ENCODE peak calls at places on chromosome 12, in ten cellular contexts. One of them, this sample, is unnamed.

GRCh38 chr12:28033538-28033915 is 61.0 kb upstream of the PTHLH start:
- DNase-seq in ACHN: no peak
- DNase-seq in dorsolateral prefrontal cortex: no peak
- DNase-seq in GM19239: no peak
- DNase-seq in activated T-cell treated with anti-CD3 and anti-CD28 coated beads for 48 hours: no peak
- DNase-seq in AG08395: no peak
- DNase-seq in stimulated activated CD4-positive, alpha-beta T cell treated with anti-CD3 and anti-CD28 coated beads, Interleukin-12 subunit alpha, Interleukin-12 subunit beta, amount 100 ng/mL, for 48 hours: no peak
- DNase-seq in midbrain: no peak
- DNase-seq in stimulated activated CD8-positive, alpha-beta memory T cell treated with anti-CD3 and anti-CD28 coated beads, Interleukin-7, amount 100 ng/mL, for 24 hours: no peak
- DNase-seq in CD4-positive, alpha-beta memory T cell: no peak
- DNase-seq in this sample: no peak

GRCh38 chr12:47896633-47897032 is 8.2 kb downstream of the VDR start:
- DNase-seq in ACHN: peak; percentile 54
- DNase-seq in dorsolateral prefrontal cortex: no peak
- DNase-seq in GM19239: no peak
- DNase-seq in activated T-cell treated with anti-CD3 and anti-CD28 coated beads for 48 hours: no peak
- DNase-seq in AG08395: no peak
- DNase-seq in stimulated activated CD4-positive, alpha-beta T cell treated with anti-CD3 and anti-CD28 coated beads, Interleukin-12 subunit alpha, Interleukin-12 subunit beta, amount 100 ng/mL, for 48 hours: no peak
- DNase-seq in midbrain: no peak
- DNase-seq in stimulated activated CD8-positive, alpha-beta memory T cell treated with anti-CD3 and anti-CD28 coated beads, Interleukin-7, amount 100 ng/mL, for 24 hours: no peak
- DNase-seq in CD4-positive, alpha-beta memory T cell: no peak
- DNase-seq in this sample: no peak

GRCh38 chr12:66438601-66439000 is 136.3 kb downstream of the HELB start:
- DNase-seq in ACHN: peak; percentile 6
- DNase-seq in dorsolateral prefrontal cortex: no peak
- DNase-seq in GM19239: no peak
- DNase-seq in activated T-cell treated with anti-CD3 and anti-CD28 coated beads for 48 hours: no peak
- DNase-seq in AG08395: no peak
- DNase-seq in stimulated activated CD4-positive, alpha-beta T cell treated with anti-CD3 and anti-CD28 coated beads, Interleukin-12 subunit alpha, Interleukin-12 subunit beta, amount 100 ng/mL, for 48 hours: no peak
- DNase-seq in midbrain: no peak
- DNase-seq in stimulated activated CD8-positive, alpha-beta memory T cell treated with anti-CD3 and anti-CD28 coated beads, Interleukin-7, amount 100 ng/mL, for 24 hours: no peak
- DNase-seq in CD4-positive, alpha-beta memory T cell: no peak
- DNase-seq in this sample: no peak

GRCh38 chr12:111469406-111469805 is 63.7 kb downstream of the SH2B3 start:
- DNase-seq in ACHN: no peak
- DNase-seq in dorsolateral prefrontal cortex: no peak
- DNase-seq in GM19239: no peak
- DNase-seq in activated T-cell treated with anti-CD3 and anti-CD28 coated beads for 48 hours: no peak
- DNase-seq in AG08395: no peak
- DNase-seq in stimulated activated CD4-positive, alpha-beta T cell treated with anti-CD3 and anti-CD28 coated beads, Interleukin-12 subunit alpha, Interleukin-12 subunit beta, amount 100 ng/mL, for 48 hours: no peak
- DNase-seq in midbrain: no peak
- DNase-seq in stimulated activated CD8-positive, alpha-beta memory T cell treated with anti-CD3 and anti-CD28 coated beads, Interleukin-7, amount 100 ng/mL, for 24 hours: no peak
- DNase-seq in CD4-positive, alpha-beta memory T cell: no peak
- DNase-seq in this sample: no peak

GRCh38 chr12:19432309-19433170 is 6.8 kb upstream of the AEBP2 start:
- DNase-seq in ACHN: no peak
- DNase-seq in dorsolateral prefrontal cortex: no peak
- DNase-seq in GM19239: no peak
- DNase-seq in activated T-cell treated with anti-CD3 and anti-CD28 coated beads for 48 hours: no peak
- DNase-seq in AG08395: no peak
- DNase-seq in stimulated activated CD4-positive, alpha-beta T cell treated with anti-CD3 and anti-CD28 coated beads, Interleukin-12 subunit alpha, Interleukin-12 subunit beta, amount 100 ng/mL, for 48 hours: no peak
- DNase-seq in midbrain: no peak
- DNase-seq in stimulated activated CD8-positive, alpha-beta memory T cell treated with anti-CD3 and anti-CD28 coated beads, Interleukin-7, amount 100 ng/mL, for 24 hours: no peak
- DNase-seq in CD4-positive, alpha-beta memory T cell: no peak
- DNase-seq in this sample: no peak

GRCh38 chr12:109999983-110000505 is 814 bp downstream of the ANKRD13A start:
- DNase-seq in ACHN: peak; percentile 39
- DNase-seq in dorsolateral prefrontal cortex: no peak
- DNase-seq in GM19239: no peak
- DNase-seq in activated T-cell treated with anti-CD3 and anti-CD28 coated beads for 48 hours: no peak
- DNase-seq in AG08395: peak; percentile 29
- DNase-seq in stimulated activated CD4-positive, alpha-beta T cell treated with anti-CD3 and anti-CD28 coated beads, Interleukin-12 subunit alpha, Interleukin-12 subunit beta, amount 100 ng/mL, for 48 hours: no peak
- DNase-seq in midbrain: no peak
- DNase-seq in stimulated activated CD8-positive, alpha-beta memory T cell treated with anti-CD3 and anti-CD28 coated beads, Interleukin-7, amount 100 ng/mL, for 24 hours: no peak
- DNase-seq in CD4-positive, alpha-beta memory T cell: peak; percentile 23
- DNase-seq in this sample: no peak

GRCh38 chr12:19035552-19035951 is 94.0 kb upstream of the PLEKHA5 start:
- DNase-seq in ACHN: no peak
- DNase-seq in dorsolateral prefrontal cortex: no peak
- DNase-seq in GM19239: no peak
- DNase-seq in activated T-cell treated with anti-CD3 and anti-CD28 coated beads for 48 hours: no peak
- DNase-seq in AG08395: peak; percentile 52
- DNase-seq in stimulated activated CD4-positive, alpha-beta T cell treated with anti-CD3 and anti-CD28 coated beads, Interleukin-12 subunit alpha, Interleukin-12 subunit beta, amount 100 ng/mL, for 48 hours: no peak
- DNase-seq in midbrain: no peak
- DNase-seq in stimulated activated CD8-positive, alpha-beta memory T cell treated with anti-CD3 and anti-CD28 coated beads, Interleukin-7, amount 100 ng/mL, for 24 hours: no peak
- DNase-seq in CD4-positive, alpha-beta memory T cell: no peak
- DNase-seq in this sample: peak; percentile 52

GRCh38 chr12:25186788-25187397 is 8.1 kb downstream of the DNAI7 start:
- DNase-seq in ACHN: peak; percentile 53
- DNase-seq in dorsolateral prefrontal cortex: no peak
- DNase-seq in GM19239: no peak
- DNase-seq in activated T-cell treated with anti-CD3 and anti-CD28 coated beads for 48 hours: no peak
- DNase-seq in AG08395: no peak
- DNase-seq in stimulated activated CD4-positive, alpha-beta T cell treated with anti-CD3 and anti-CD28 coated beads, Interleukin-12 subunit alpha, Interleukin-12 subunit beta, amount 100 ng/mL, for 48 hours: no peak
- DNase-seq in midbrain: no peak
- DNase-seq in stimulated activated CD8-positive, alpha-beta memory T cell treated with anti-CD3 and anti-CD28 coated beads, Interleukin-7, amount 100 ng/mL, for 24 hours: no peak
- DNase-seq in CD4-positive, alpha-beta memory T cell: peak; percentile 32
- DNase-seq in this sample: no peak

GRCh38 chr12:129961111-129961510 is 57.3 kb upstream of the TMEM132D start:
- DNase-seq in ACHN: no peak
- DNase-seq in dorsolateral prefrontal cortex: no peak
- DNase-seq in GM19239: no peak
- DNase-seq in activated T-cell treated with anti-CD3 and anti-CD28 coated beads for 48 hours: no peak
- DNase-seq in AG08395: no peak
- DNase-seq in stimulated activated CD4-positive, alpha-beta T cell treated with anti-CD3 and anti-CD28 coated beads, Interleukin-12 subunit alpha, Interleukin-12 subunit beta, amount 100 ng/mL, for 48 hours: no peak
- DNase-seq in midbrain: no peak
- DNase-seq in stimulated activated CD8-positive, alpha-beta memory T cell treated with anti-CD3 and anti-CD28 coated beads, Interleukin-7, amount 100 ng/mL, for 24 hours: no peak
- DNase-seq in CD4-positive, alpha-beta memory T cell: no peak
- DNase-seq in this sample: no peak

GRCh38 chr12:76407710-76408109 is 59.5 kb upstream of the BBS10 start:
- DNase-seq in ACHN: no peak
- DNase-seq in dorsolateral prefrontal cortex: no peak
- DNase-seq in GM19239: no peak
- DNase-seq in activated T-cell treated with anti-CD3 and anti-CD28 coated beads for 48 hours: no peak
- DNase-seq in AG08395: no peak
- DNase-seq in stimulated activated CD4-positive, alpha-beta T cell treated with anti-CD3 and anti-CD28 coated beads, Interleukin-12 subunit alpha, Interleukin-12 subunit beta, amount 100 ng/mL, for 48 hours: no peak
- DNase-seq in midbrain: no peak
- DNase-seq in stimulated activated CD8-positive, alpha-beta memory T cell treated with anti-CD3 and anti-CD28 coated beads, Interleukin-7, amount 100 ng/mL, for 24 hours: no peak
- DNase-seq in CD4-positive, alpha-beta memory T cell: no peak
- DNase-seq in this sample: no peak

GRCh38 chr12:24554612-24555300 is 394.1 kb downstream of the BCAT1 start:
- DNase-seq in ACHN: no peak
- DNase-seq in dorsolateral prefrontal cortex: no peak
- DNase-seq in GM19239: no peak
- DNase-seq in activated T-cell treated with anti-CD3 and anti-CD28 coated beads for 48 hours: no peak
- DNase-seq in AG08395: no peak
- DNase-seq in stimulated activated CD4-positive, alpha-beta T cell treated with anti-CD3 and anti-CD28 coated beads, Interleukin-12 subunit alpha, Interleukin-12 subunit beta, amount 100 ng/mL, for 48 hours: no peak
- DNase-seq in midbrain: no peak
- DNase-seq in stimulated activated CD8-positive, alpha-beta memory T cell treated with anti-CD3 and anti-CD28 coated beads, Interleukin-7, amount 100 ng/mL, for 24 hours: no peak
- DNase-seq in CD4-positive, alpha-beta memory T cell: no peak
- DNase-seq in this sample: no peak

GRCh38 chr12:57836442-57837375 is 9.8 kb downstream of the CTDSP2 start:
- DNase-seq in ACHN: peak; percentile 55
- DNase-seq in dorsolateral prefrontal cortex: no peak
- DNase-seq in GM19239: peak; percentile 45
- DNase-seq in activated T-cell treated with anti-CD3 and anti-CD28 coated beads for 48 hours: peak; percentile 23
- DNase-seq in AG08395: peak; percentile 86
- DNase-seq in stimulated activated CD4-positive, alpha-beta T cell treated with anti-CD3 and anti-CD28 coated beads, Interleukin-12 subunit alpha, Interleukin-12 subunit beta, amount 100 ng/mL, for 48 hours: no peak
- DNase-seq in midbrain: peak; percentile 48
- DNase-seq in stimulated activated CD8-positive, alpha-beta memory T cell treated with anti-CD3 and anti-CD28 coated beads, Interleukin-7, amount 100 ng/mL, for 24 hours: no peak
- DNase-seq in CD4-positive, alpha-beta memory T cell: peak; percentile 42
- DNase-seq in this sample: no peak

GRCh38 chr12:4292266-4293063 is 18.9 kb downstream of the CCND2 start:
- DNase-seq in ACHN: no peak
- DNase-seq in dorsolateral prefrontal cortex: no peak
- DNase-seq in GM19239: no peak
- DNase-seq in activated T-cell treated with anti-CD3 and anti-CD28 coated beads for 48 hours: no peak
- DNase-seq in AG08395: no peak
- DNase-seq in stimulated activated CD4-positive, alpha-beta T cell treated with anti-CD3 and anti-CD28 coated beads, Interleukin-12 subunit alpha, Interleukin-12 subunit beta, amount 100 ng/mL, for 48 hours: no peak
- DNase-seq in midbrain: no peak
- DNase-seq in stimulated activated CD8-positive, alpha-beta memory T cell treated with anti-CD3 and anti-CD28 coated beads, Interleukin-7, amount 100 ng/mL, for 24 hours: no peak
- DNase-seq in CD4-positive, alpha-beta memory T cell: no peak
- DNase-seq in this sample: no peak

GRCh38 chr12:94872671-94873367 is 130.7 kb downstream of the NDUFA12 start:
- DNase-seq in ACHN: no peak
- DNase-seq in dorsolateral prefrontal cortex: no peak
- DNase-seq in GM19239: peak; percentile 38
- DNase-seq in activated T-cell treated with anti-CD3 and anti-CD28 coated beads for 48 hours: no peak
- DNase-seq in AG08395: no peak
- DNase-seq in stimulated activated CD4-positive, alpha-beta T cell treated with anti-CD3 and anti-CD28 coated beads, Interleukin-12 subunit alpha, Interleukin-12 subunit beta, amount 100 ng/mL, for 48 hours: no peak
- DNase-seq in midbrain: no peak
- DNase-seq in stimulated activated CD8-positive, alpha-beta memory T cell treated with anti-CD3 and anti-CD28 coated beads, Interleukin-7, amount 100 ng/mL, for 24 hours: no peak
- DNase-seq in CD4-positive, alpha-beta memory T cell: no peak
- DNase-seq in this sample: no peak

GRCh38 chr12:93526786-93527428 is 45.6 kb upstream of the SOCS2 start:
- DNase-seq in ACHN: peak; percentile 94
- DNase-seq in dorsolateral prefrontal cortex: no peak
- DNase-seq in GM19239: no peak
- DNase-seq in activated T-cell treated with anti-CD3 and anti-CD28 coated beads for 48 hours: no peak
- DNase-seq in AG08395: peak; percentile 71
- DNase-seq in stimulated activated CD4-positive, alpha-beta T cell treated with anti-CD3 and anti-CD28 coated beads, Interleukin-12 subunit alpha, Interleukin-12 subunit beta, amount 100 ng/mL, for 48 hours: no peak
- DNase-seq in midbrain: no peak
- DNase-seq in stimulated activated CD8-positive, alpha-beta memory T cell treated with anti-CD3 and anti-CD28 coated beads, Interleukin-7, amount 100 ng/mL, for 24 hours: no peak
- DNase-seq in CD4-positive, alpha-beta memory T cell: no peak
- DNase-seq in this sample: peak; percentile 50

GRCh38 chr12:45660330-45660729 is 69.2 kb upstream of the ARID2 start:
- DNase-seq in ACHN: peak; percentile 79
- DNase-seq in dorsolateral prefrontal cortex: no peak
- DNase-seq in GM19239: no peak
- DNase-seq in activated T-cell treated with anti-CD3 and anti-CD28 coated beads for 48 hours: no peak
- DNase-seq in AG08395: peak; percentile 61
- DNase-seq in stimulated activated CD4-positive, alpha-beta T cell treated with anti-CD3 and anti-CD28 coated beads, Interleukin-12 subunit alpha, Interleukin-12 subunit beta, amount 100 ng/mL, for 48 hours: no peak
- DNase-seq in midbrain: no peak
- DNase-seq in stimulated activated CD8-positive, alpha-beta memory T cell treated with anti-CD3 and anti-CD28 coated beads, Interleukin-7, amount 100 ng/mL, for 24 hours: no peak
- DNase-seq in CD4-positive, alpha-beta memory T cell: no peak
- DNase-seq in this sample: no peak

GRCh38 chr12:13000935-13001724 is 1.1 kb upstream of the HEBP1 start:
- DNase-seq in ACHN: peak; percentile 77
- DNase-seq in dorsolateral prefrontal cortex: peak; percentile 52
- DNase-seq in GM19239: peak; percentile 28
- DNase-seq in activated T-cell treated with anti-CD3 and anti-CD28 coated beads for 48 hours: peak; percentile 35
- DNase-seq in AG08395: peak; percentile 71
- DNase-seq in stimulated activated CD4-positive, alpha-beta T cell treated with anti-CD3 and anti-CD28 coated beads, Interleukin-12 subunit alpha, Interleukin-12 subunit beta, amount 100 ng/mL, for 48 hours: peak; percentile 12
- DNase-seq in midbrain: peak; percentile 81
- DNase-seq in stimulated activated CD8-positive, alpha-beta memory T cell treated with anti-CD3 and anti-CD28 coated beads, Interleukin-7, amount 100 ng/mL, for 24 hours: no peak
- DNase-seq in CD4-positive, alpha-beta memory T cell: peak; percentile 52
- DNase-seq in this sample: no peak

GRCh38 chr12:113439606-113440030 is 17.4 kb downstream of the SDSL start:
- DNase-seq in ACHN: peak; percentile 60
- DNase-seq in dorsolateral prefrontal cortex: no peak
- DNase-seq in GM19239: no peak
- DNase-seq in activated T-cell treated with anti-CD3 and anti-CD28 coated beads for 48 hours: no peak
- DNase-seq in AG08395: peak; percentile 51
- DNase-seq in stimulated activated CD4-positive, alpha-beta T cell treated with anti-CD3 and anti-CD28 coated beads, Interleukin-12 subunit alpha, Interleukin-12 subunit beta, amount 100 ng/mL, for 48 hours: no peak
- DNase-seq in midbrain: peak; percentile 21
- DNase-seq in stimulated activated CD8-positive, alpha-beta memory T cell treated with anti-CD3 and anti-CD28 coated beads, Interleukin-7, amount 100 ng/mL, for 24 hours: no peak
- DNase-seq in CD4-positive, alpha-beta memory T cell: no peak
- DNase-seq in this sample: no peak

GRCh38 chr12:28941248-28941647 is 207.8 kb upstream of the FAR2 start:
- DNase-seq in ACHN: no peak
- DNase-seq in dorsolateral prefrontal cortex: no peak
- DNase-seq in GM19239: no peak
- DNase-seq in activated T-cell treated with anti-CD3 and anti-CD28 coated beads for 48 hours: no peak
- DNase-seq in AG08395: peak; percentile 11
- DNase-seq in stimulated activated CD4-positive, alpha-beta T cell treated with anti-CD3 and anti-CD28 coated beads, Interleukin-12 subunit alpha, Interleukin-12 subunit beta, amount 100 ng/mL, for 48 hours: no peak
- DNase-seq in midbrain: no peak
- DNase-seq in stimulated activated CD8-positive, alpha-beta memory T cell treated with anti-CD3 and anti-CD28 coated beads, Interleukin-7, amount 100 ng/mL, for 24 hours: no peak
- DNase-seq in CD4-positive, alpha-beta memory T cell: no peak
- DNase-seq in this sample: no peak

GRCh38 chr12:76242813-76243540 is 105.2 kb downstream of the BBS10 start:
- DNase-seq in ACHN: no peak
- DNase-seq in dorsolateral prefrontal cortex: no peak
- DNase-seq in GM19239: no peak
- DNase-seq in activated T-cell treated with anti-CD3 and anti-CD28 coated beads for 48 hours: no peak
- DNase-seq in AG08395: peak; percentile 65
- DNase-seq in stimulated activated CD4-positive, alpha-beta T cell treated with anti-CD3 and anti-CD28 coated beads, Interleukin-12 subunit alpha, Interleukin-12 subunit beta, amount 100 ng/mL, for 48 hours: no peak
- DNase-seq in midbrain: no peak
- DNase-seq in stimulated activated CD8-positive, alpha-beta memory T cell treated with anti-CD3 and anti-CD28 coated beads, Interleukin-7, amount 100 ng/mL, for 24 hours: no peak
- DNase-seq in CD4-positive, alpha-beta memory T cell: no peak
- DNase-seq in this sample: no peak

GRCh38 chr12:31531908-31532307 is 59.0 kb downstream of the DENND5B start:
- DNase-seq in ACHN: no peak
- DNase-seq in dorsolateral prefrontal cortex: no peak
- DNase-seq in GM19239: no peak
- DNase-seq in activated T-cell treated with anti-CD3 and anti-CD28 coated beads for 48 hours: no peak
- DNase-seq in AG08395: no peak
- DNase-seq in stimulated activated CD4-positive, alpha-beta T cell treated with anti-CD3 and anti-CD28 coated beads, Interleukin-12 subunit alpha, Interleukin-12 subunit beta, amount 100 ng/mL, for 48 hours: no peak
- DNase-seq in midbrain: no peak
- DNase-seq in stimulated activated CD8-positive, alpha-beta memory T cell treated with anti-CD3 and anti-CD28 coated beads, Interleukin-7, amount 100 ng/mL, for 24 hours: no peak
- DNase-seq in CD4-positive, alpha-beta memory T cell: no peak
- DNase-seq in this sample: no peak

GRCh38 chr12:124940393-124941169 is 26.1 kb upstream of the UBC start:
- DNase-seq in ACHN: peak; percentile 99
- DNase-seq in dorsolateral prefrontal cortex: peak; percentile 81
- DNase-seq in GM19239: no peak
- DNase-seq in activated T-cell treated with anti-CD3 and anti-CD28 coated beads for 48 hours: peak; percentile 83
- DNase-seq in AG08395: peak; percentile 85
- DNase-seq in stimulated activated CD4-positive, alpha-beta T cell treated with anti-CD3 and anti-CD28 coated beads, Interleukin-12 subunit alpha, Interleukin-12 subunit beta, amount 100 ng/mL, for 48 hours: peak; percentile 83
- DNase-seq in midbrain: no peak
- DNase-seq in stimulated activated CD8-positive, alpha-beta memory T cell treated with anti-CD3 and anti-CD28 coated beads, Interleukin-7, amount 100 ng/mL, for 24 hours: peak; percentile 67
- DNase-seq in CD4-positive, alpha-beta memory T cell: peak; percentile 76
- DNase-seq in this sample: peak; percentile 63

GRCh38 chr12:115998119-115998633 is 279.3 kb downstream of the MED13L start:
- DNase-seq in ACHN: peak; percentile 64
- DNase-seq in dorsolateral prefrontal cortex: no peak
- DNase-seq in GM19239: no peak
- DNase-seq in activated T-cell treated with anti-CD3 and anti-CD28 coated beads for 48 hours: no peak
- DNase-seq in AG08395: peak; percentile 68
- DNase-seq in stimulated activated CD4-positive, alpha-beta T cell treated with anti-CD3 and anti-CD28 coated beads, Interleukin-12 subunit alpha, Interleukin-12 subunit beta, amount 100 ng/mL, for 48 hours: no peak
- DNase-seq in midbrain: peak; percentile 58
- DNase-seq in stimulated activated CD8-positive, alpha-beta memory T cell treated with anti-CD3 and anti-CD28 coated beads, Interleukin-7, amount 100 ng/mL, for 24 hours: no peak
- DNase-seq in CD4-positive, alpha-beta memory T cell: peak; percentile 35
- DNase-seq in this sample: peak; percentile 8

GRCh38 chr12:95605087-95605486 is 53.8 kb upstream of the USP44 start:
- DNase-seq in ACHN: peak; percentile 88
- DNase-seq in dorsolateral prefrontal cortex: no peak
- DNase-seq in GM19239: no peak
- DNase-seq in activated T-cell treated with anti-CD3 and anti-CD28 coated beads for 48 hours: no peak
- DNase-seq in AG08395: no peak
- DNase-seq in stimulated activated CD4-positive, alpha-beta T cell treated with anti-CD3 and anti-CD28 coated beads, Interleukin-12 subunit alpha, Interleukin-12 subunit beta, amount 100 ng/mL, for 48 hours: no peak
- DNase-seq in midbrain: no peak
- DNase-seq in stimulated activated CD8-positive, alpha-beta memory T cell treated with anti-CD3 and anti-CD28 coated beads, Interleukin-7, amount 100 ng/mL, for 24 hours: no peak
- DNase-seq in CD4-positive, alpha-beta memory T cell: no peak
- DNase-seq in this sample: no peak